ENCODE peak calls at places on chromosome 18, in four cellular contexts. Y is Ammon's horn; X is posterior cingulate gyrus; T is activated CD4-positive, alpha-beta memory T cell treated with anti-CD3 and anti-CD28 coated beads for 36 hours. N is an unnamed sample.

GRCh38 chr18:9705183-9705864 is 2.8 kb upstream of the RAB31 start:
- DNase-seq in Y (no peak), X (no peak), T (no peak), N (no peak)

GRCh38 chr18:58186258-58186948 is 142.4 kb downstream of the NEDD4L start:
- DNase-seq in Y (peak), X (peak), T (no peak), N (no peak)

GRCh38 chr18:78664048-78664447 is 315.6 kb upstream of the SALL3 start:
- DNase-seq in Y (no peak), X (peak), T (no peak), N (no peak)

GRCh38 chr18:74857901-74858300 is 260.2 kb downstream of the ZNF407 start:
- DNase-seq in Y (no peak), X (no peak), T (no peak), N (no peak)

GRCh38 chr18:43627833-43628370 is 350.6 kb upstream of the SYT4 start:
- DNase-seq in Y (no peak), X (peak), T (no peak), N (no peak)

GRCh38 chr18:78980777-78981651 is 1.4 kb downstream of the SALL3 start:
- DNase-seq in Y (no peak), X (peak), T (no peak), N (no peak)

GRCh38 chr18:57353940-57354461 is 1.6 kb downstream of the ST8SIA3 start:
- DNase-seq in Y (no peak), X (peak), T (peak), N (peak)

GRCh38 chr18:57422313-57422872 is 12.8 kb upstream of the ONECUT2 start:
- DNase-seq in Y (no peak), X (no peak), T (no peak), N (no peak)

GRCh38 chr18:67408240-67408639 is 108.3 kb downstream of the DSEL start:
- DNase-seq in Y (no peak), X (no peak), T (no peak), N (no peak)

GRCh38 chr18:80010551-80010906 is 22.2 kb upstream of the TXNL4A start:
- DNase-seq in Y (no peak), X (no peak), T (no peak), N (no peak)

GRCh38 chr18:23170137-23170536 is 34.9 kb downstream of the CABLES1 start:
- DNase-seq in Y (no peak), X (no peak), T (no peak), N (no peak)

GRCh38 chr18:69759046-69759445 is 188.6 kb downstream of the CD226 start:
- DNase-seq in Y (no peak), X (no peak), T (no peak), N (no peak)

GRCh38 chr18:23650963-23651927 is 11.5 kb downstream of the ANKRD29 start:
- DNase-seq in Y (no peak), X (no peak), T (no peak), N (no peak)

GRCh38 chr18:25134858-25135257 is 217.1 kb downstream of the ZNF521 start:
- DNase-seq in Y (no peak), X (no peak), T (no peak), N (no peak)

GRCh38 chr18:55083461-55083860 is 124.2 kb upstream of the CCDC68 start:
- DNase-seq in Y (no peak), X (no peak), T (no peak), N (no peak)

GRCh38 chr18:48136051-48136543 is 205.6 kb upstream of the SMAD2 start:
- DNase-seq in Y (no peak), X (no peak), T (no peak), N (no peak)

GRCh38 chr18:42159146-42159545 is 204.1 kb downstream of the PIK3C3 start:
- DNase-seq in Y (no peak), X (no peak), T (no peak), N (no peak)

GRCh38 chr18:10376735-10377134 is 77.7 kb upstream of the APCDD1 start:
- DNase-seq in Y (no peak), X (no peak), T (no peak), N (no peak)

N was measured in GM19239.